ENCODE peak calls at places on chromosomes 6 and 20, in eight cellular contexts. D is AG04450, P is PC-3, L is left ventricle myocardium inferior, E is neuronal stem cell, Q is GM06990, Z is PC-9, J is DND-41. K is an unnamed sample. For H3K27me3, the result is how much of the 10 kb centered on the place peaks cover.

GRCh38 chr6:46056906-46057529 is 41.4 kb upstream of the CLIC5 start:
- DNase-seq in D (no peak), P (no peak), L (no peak), E (no peak), Q (no peak), Z (no peak), J (no peak), K (no peak)

GRCh38 chr20:9119776-9120175 is 50.9 kb downstream of the PLCB4 start:
- DNase-seq in D (no peak), P (peak), L (peak), E (no peak), Q (no peak), Z (peak), J (no peak), K (peak)

GRCh38 chr20:2745060-2745910 is 52.7 kb downstream of the EBF4 start:
- DNase-seq in D (no peak), P (no peak), L (no peak), E (no peak), Q (no peak), Z (no peak), J (no peak), K (no peak)

GRCh38 chr6:104711371-104711770 is 148.3 kb downstream of the HACE1 start:
- DNase-seq in D (no peak), P (peak), L (no peak), E (no peak), Q (no peak), Z (no peak), J (no peak), K (peak)

GRCh38 chr6:150560004-150560883 is 39.4 kb upstream of the PLEKHG1 start:
- DNase-seq in D (no peak), P (peak), L (no peak), E (no peak), Q (no peak), Z (no peak), J (no peak), K (peak)

GRCh38 chr6:43856005-43856765 is 86.2 kb downstream of the VEGFA start:
- DNase-seq in D (no peak), P (peak), L (no peak), E (no peak), Q (no peak), Z (peak), J (no peak), K (peak)

GRCh38 chr6:121732641-121733040 is 297.2 kb downstream of the GJA1 start:
- DNase-seq in D (no peak), P (no peak), L (no peak), E (no peak), Q (no peak), Z (no peak), J (no peak), K (no peak)

GRCh38 chr6:158870418-158870957 is 51.3 kb upstream of the EZR start:
- DNase-seq in D (no peak), P (no peak), L (no peak), E (no peak), Q (no peak), Z (no peak), J (no peak), K (no peak)

GRCh38 chr6:45686841-45687569 is 309.3 kb upstream of the SUPT3H start:
- DNase-seq in D (no peak), P (no peak), L (no peak), E (no peak), Q (no peak), Z (no peak), J (no peak), K (no peak)

GRCh38 chr6:41337709-41338108 is 2.3 kb downstream of the NCR2 start:
- DNase-seq in D (no peak), P (no peak), L (no peak), E (no peak), Q (no peak), Z (no peak), J (no peak), K (no peak)

GRCh38 chr6:13715444-13715883 is 3.8 kb upstream of the RANBP9 start:
- DNase-seq in D (no peak), P (peak), L (no peak), E (no peak), Q (no peak), Z (no peak), J (no peak), K (peak)

GRCh38 chr20:2740702-2741101 is 48.1 kb downstream of the EBF4 start:
- DNase-seq in D (no peak), P (no peak), L (no peak), E (no peak), Q (no peak), Z (no peak), J (no peak), K (no peak)

GRCh38 chr20:18679020-18679419 is 91.2 kb downstream of the DTD1 start:
- DNase-seq in D (no peak), P (no peak), L (no peak), E (peak), Q (no peak), Z (no peak), J (no peak), K (no peak)

GRCh38 chr6:47451162-47451561 is 26.4 kb upstream of the CD2AP start:
- DNase-seq in D (no peak), P (no peak), L (no peak), E (no peak), Q (no peak), Z (no peak), J (no peak), K (no peak)

GRCh38 chr20:43939762-43940121 is 25.1 kb downstream of the TOX2 start:
- DNase-seq in D (no peak), P (peak), L (no peak), E (no peak), Q (no peak), Z (no peak), J (no peak), K (no peak)

GRCh38 chr6:27294409-27294808 is 17.7 kb downstream of the POM121L2 start:
- DNase-seq in D (no peak), P (peak), L (no peak), E (no peak), Q (no peak), Z (no peak), J (no peak), K (no peak)

GRCh38 chr6:37608587-37608986 is 89.1 kb downstream of the MDGA1 start:
- DNase-seq in D (no peak), P (no peak), L (no peak), E (no peak), Q (no peak), Z (no peak), J (no peak), K (no peak)

GRCh38 chr20:50041238-50041915 is 58.6 kb downstream of the SNAI1 start:
- DNase-seq in D (no peak), P (no peak), L (no peak), E (no peak), Q (no peak), Z (no peak), J (peak), K (no peak)

GRCh38 chr20:38873050-38873581 is 53.1 kb upstream of the FAM83D start:
- DNase-seq in D (no peak), P (no peak), L (no peak), E (no peak), Q (peak), Z (no peak), J (peak), K (no peak)

GRCh38 chr6:4799912-4800311 is 23.7 kb downstream of the CDYL start:
- DNase-seq in D (no peak), P (no peak), L (no peak), E (no peak), Q (no peak), Z (no peak), J (no peak), K (no peak)

GRCh38 chr6:133241901-133242760 is 974 bp downstream of the EYA4 start:
- DNase-seq in D (no peak), P (no peak), L (peak), E (peak), Q (peak), Z (peak), J (no peak), K (peak)

GRCh38 chr20:19056909-19057308 is 155.5 kb upstream of the SLC24A3 start:
- DNase-seq in D (no peak), P (no peak), L (no peak), E (no peak), Q (no peak), Z (no peak), J (no peak), K (no peak)

GRCh38 chr20:11437611-11438380 is 479.9 kb upstream of the BTBD3 start:
- DNase-seq in D (no peak), P (peak), L (no peak), E (no peak), Q (no peak), Z (no peak), J (no peak), K (peak)

GRCh38 chr6:31727034-31727716 is 1.9 kb downstream of the DDAH2 start:
- DNase-seq in D (no peak), P (no peak), L (no peak), E (no peak), Q (no peak), Z (no peak), J (no peak), K (no peak)

GRCh38 chr20:61803416-61803902 is 262.2 kb downstream of the TAF4 start:
- DNase-seq in D (no peak), P (no peak), L (peak), E (no peak), Q (no peak), Z (no peak), J (no peak), K (no peak)

GRCh38 chr20:61803903-61804804 is 261.5 kb downstream of the TAF4 start:
- DNase-seq in D (no peak), P (no peak), L (peak), E (no peak), Q (no peak), Z (no peak), J (no peak), K (no peak)

GRCh38 chr20:61801428-61801827 is 264.3 kb downstream of the TAF4 start:
- DNase-seq in D (no peak), P (no peak), L (no peak), E (no peak), Q (no peak), Z (no peak), J (no peak), K (no peak)

GRCh38 chr20:61801857-61802442 is 263.7 kb downstream of the TAF4 start:
- DNase-seq in D (no peak), P (no peak), L (no peak), E (no peak), Q (no peak), Z (no peak), J (no peak), K (no peak)

GRCh38 chr20:61802721-61803311 is 262.9 kb downstream of the TAF4 start:
- DNase-seq in D (no peak), P (no peak), L (peak), E (no peak), Q (no peak), Z (no peak), J (no peak), K (no peak)
- H3K27me3 ChIP-seq in D (under half), P (half or more), L (half or more), E (under half), Q (under half), Z (half or more), J (under half), K (half or more)

GRCh38 chr20:15865553-15865952 is 707.7 kb downstream of the KIF16B start:
- DNase-seq in D (no peak), P (no peak), L (no peak), E (no peak), Q (no peak), Z (no peak), J (no peak), K (no peak)
- H3K27me3 ChIP-seq in D (under half), P (under half), L (under half), E (under half), Q (under half), Z (under half), J (under half), K (under half)

DNA sequence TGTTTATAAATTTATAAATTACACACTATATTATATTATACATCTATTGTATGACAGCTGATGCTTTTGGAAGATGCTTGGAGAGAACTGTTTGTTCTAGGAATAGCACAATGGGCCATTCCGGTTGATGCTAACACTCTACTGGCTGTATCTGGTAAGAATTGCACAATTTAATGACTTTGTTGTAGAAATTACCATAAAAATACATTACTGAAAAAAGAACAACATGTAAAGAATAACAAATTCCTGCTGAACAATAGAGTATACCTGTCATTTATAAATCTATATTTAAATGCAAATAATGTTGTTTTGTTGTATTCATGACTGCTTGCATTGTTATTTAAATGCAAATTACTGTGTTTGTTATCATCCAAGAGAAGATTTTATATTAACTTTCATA is 14.4 kb downstream of the NR2E1 start:
- DNase-seq in D (no peak), P (no peak), L (no peak), E (no peak), Q (no peak), Z (no peak), J (no peak), K (no peak)
- H3K27me3 ChIP-seq in D (under half), P (under half), L (half or more), E (half or more), Q (under half), Z (under half), J (under half), K (half or more)

GRCh38 chr6:117269649-117270120 is 4.3 kb downstream of the VGLL2 start:
- DNase-seq in D (no peak), P (no peak), L (no peak), E (no peak), Q (no peak), Z (no peak), J (no peak), K (no peak)

GRCh38 chr6:117272886-117273285 is 7.5 kb downstream of the VGLL2 start:
- DNase-seq in D (no peak), P (no peak), L (no peak), E (no peak), Q (no peak), Z (no peak), J (no peak), K (no peak)

GRCh38 chr6:117270960-117271507 is 5.7 kb downstream of the VGLL2 start:
- DNase-seq in D (no peak), P (no peak), L (no peak), E (no peak), Q (no peak), Z (no peak), J (no peak), K (no peak)

GRCh38 chr6:117270121-117270959 is 5.0 kb downstream of the VGLL2 start:
- DNase-seq in D (no peak), P (no peak), L (no peak), E (no peak), Q (no peak), Z (no peak), J (no peak), K (no peak)

DNA sequence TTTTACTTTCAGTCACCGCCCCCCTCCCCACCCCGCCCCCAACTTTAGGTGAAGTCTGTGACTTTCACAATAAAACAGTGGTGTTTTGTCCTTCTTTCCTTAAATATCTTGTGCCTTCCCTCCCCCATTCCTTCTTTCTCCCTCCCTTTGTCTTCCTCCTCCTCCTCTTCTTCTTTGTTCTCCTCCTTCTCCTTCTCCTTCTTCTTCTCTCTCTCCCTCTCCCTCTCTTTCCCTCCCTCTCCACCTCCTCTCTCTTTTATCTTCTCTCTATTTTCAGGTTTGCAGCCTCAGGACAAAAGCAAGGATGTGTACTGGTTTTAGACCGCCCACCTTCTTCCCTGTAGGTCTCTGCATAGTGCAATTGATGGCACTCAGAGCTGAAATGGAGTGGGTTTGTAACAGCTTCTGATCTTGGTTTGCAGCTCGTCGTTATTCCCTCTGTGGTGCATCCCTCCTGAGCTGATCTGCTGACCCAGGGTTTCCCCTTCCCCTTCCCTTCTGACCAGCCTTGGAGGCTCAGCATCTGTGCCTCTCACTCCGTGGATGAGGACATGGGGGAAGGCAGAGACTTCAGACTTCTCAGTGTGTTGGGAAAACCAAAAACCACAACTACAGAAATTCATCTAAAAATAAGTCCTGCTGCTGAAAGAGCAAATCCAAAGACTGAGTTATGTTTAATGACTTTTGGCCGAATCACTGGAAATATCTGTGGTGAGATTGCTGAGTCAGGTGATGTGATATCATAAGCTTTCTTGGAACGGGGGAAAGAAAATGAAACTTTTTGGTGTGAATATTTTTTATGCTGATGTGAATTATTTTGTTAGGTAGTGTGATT is 6.9 kb downstream of the VGLL2 start:
- DNase-seq in D (no peak), P (no peak), L (no peak), E (no peak), Q (no peak), Z (no peak), J (no peak), K (no peak)
- H3K27me3 ChIP-seq in D (half or more), P (half or more), L (half or more), E (half or more), Q (under half), Z (under half), J (under half), K (half or more)

GRCh38 chr20:46051556-46052323 is 22.7 kb downstream of the SLC12A5 start:
- DNase-seq in D (no peak), P (peak), L (no peak), E (no peak), Q (no peak), Z (no peak), J (no peak), K (no peak)
- H3K27me3 ChIP-seq in D (under half), P (under half), L (half or more), E (under half), Q (under half), Z (under half), J (under half), K (under half)

DNA sequence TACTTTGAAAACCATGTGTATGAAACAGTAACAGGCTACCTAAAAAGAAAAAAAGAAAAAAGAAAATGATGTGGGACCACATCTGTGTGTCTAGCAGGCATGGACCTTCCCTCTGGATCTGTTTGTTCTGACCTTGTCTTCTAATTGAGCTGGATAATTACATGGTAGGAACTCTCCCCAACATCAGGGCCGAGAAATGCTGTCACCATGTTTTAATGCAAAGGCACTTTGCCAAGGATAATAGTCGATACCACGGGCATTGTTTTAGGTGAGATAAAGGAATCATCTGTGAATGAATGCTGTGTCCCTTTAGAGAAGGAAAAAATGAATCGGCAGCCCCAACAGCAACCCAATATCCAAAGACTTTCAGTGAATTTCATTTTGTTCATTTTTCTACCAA is 149.1 kb downstream of the ZDHHC14 start:
- DNase-seq in D (no peak), P (no peak), L (no peak), E (no peak), Q (no peak), Z (no peak), J (no peak), K (no peak)
- H3K27me3 ChIP-seq in D (under half), P (under half), L (under half), E (under half), Q (under half), Z (under half), J (under half), K (under half)

GRCh38 chr20:22576273-22576672 is 8.1 kb downstream of the FOXA2 start:
- DNase-seq in D (no peak), P (no peak), L (no peak), E (no peak), Q (no peak), Z (no peak), J (no peak), K (no peak)

GRCh38 chr20:22578221-22579118 is 5.9 kb downstream of the FOXA2 start:
- DNase-seq in D (no peak), P (peak), L (no peak), E (no peak), Q (no peak), Z (no peak), J (no peak), K (no peak)

GRCh38 chr20:22579119-22579427 is 5.3 kb downstream of the FOXA2 start:
- DNase-seq in D (no peak), P (no peak), L (no peak), E (peak), Q (no peak), Z (no peak), J (no peak), K (no peak)

GRCh38 chr20:22576733-22577514 is 7.4 kb downstream of the FOXA2 start:
- DNase-seq in D (no peak), P (no peak), L (no peak), E (no peak), Q (no peak), Z (no peak), J (no peak), K (no peak)

DNA sequence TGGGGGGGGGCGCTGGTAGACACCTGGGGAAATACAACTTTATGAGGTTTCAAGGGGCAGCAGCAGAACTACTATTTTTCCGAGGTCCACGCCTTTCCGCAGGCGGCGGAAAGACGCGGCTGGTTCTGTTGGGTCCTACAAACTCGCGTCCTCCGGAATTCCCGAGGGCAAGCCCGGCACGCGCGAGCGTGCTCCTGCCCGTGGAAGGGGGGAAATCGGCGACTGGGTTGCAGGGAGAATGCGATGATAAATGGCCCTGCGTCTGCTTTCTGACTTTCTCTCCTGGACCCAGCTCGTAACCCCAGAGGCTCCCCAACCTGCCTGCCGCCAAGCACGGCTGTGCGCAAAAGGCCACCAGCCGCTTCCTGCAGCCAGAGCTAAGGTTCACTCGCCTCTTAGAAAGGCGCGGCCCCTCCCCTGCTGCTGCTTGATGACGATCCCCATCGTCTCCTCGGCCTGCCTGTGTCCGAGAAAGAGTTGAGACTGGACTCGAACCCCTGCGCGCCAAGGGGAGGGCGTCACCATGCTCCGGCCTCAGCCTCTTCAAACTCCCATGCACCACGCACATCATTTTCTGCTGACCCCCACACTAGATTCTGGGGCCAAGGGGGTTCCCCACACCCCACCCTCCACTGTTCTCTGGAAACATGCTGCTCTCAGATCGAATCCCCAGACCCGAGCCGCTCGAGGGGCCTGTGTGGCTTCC is 6.7 kb downstream of the FOXA2 start:
- DNase-seq in D (no peak), P (peak), L (no peak), E (no peak), Q (no peak), Z (no peak), J (no peak), K (no peak)
- H3K27me3 ChIP-seq in D (half or more), P (under half), L (half or more), E (half or more), Q (under half), Z (under half), J (under half), K (half or more)

K was measured in foreskin keratinocyte.